ENCODE peak calls at places on chromosomes 16 and 17, in eight cellular contexts. One of them, this sample, is unnamed.

GRCh38 chr16:46730126-46730525 is 18.0 kb downstream of the MYLK3 start:
- DNase-seq in heart left ventricle: no peak
- DNase-seq in stomach: no peak
- DNase-seq in gastrocnemius medialis: no peak
- DNase-seq in body of pancreas: no peak
- DNase-seq in tibial nerve: no peak
- DNase-seq in uterus: no peak
- DNase-seq in transverse colon: no peak
- DNase-seq in this sample: no peak

GRCh38 chr17:65514082-65514481 is 47.4 kb downstream of the AXIN2 start:
- DNase-seq in uterus: no peak
- DNase-seq in transverse colon: no peak
- DNase-seq in heart left ventricle: no peak
- DNase-seq in tibial nerve: no peak
- DNase-seq in gastrocnemius medialis: no peak
- DNase-seq in stomach: no peak
- DNase-seq in body of pancreas: no peak
- DNase-seq in this sample: no peak

GRCh38 chr17:18281815-18282214 is 21.4 kb downstream of the MIEF2 start:
- DNase-seq in tibial nerve: no peak
- DNase-seq in heart left ventricle: no peak
- DNase-seq in stomach: no peak
- DNase-seq in uterus: no peak
- DNase-seq in transverse colon: no peak
- DNase-seq in gastrocnemius medialis: no peak
- DNase-seq in body of pancreas: no peak
- DNase-seq in this sample: no peak

GRCh38 chr17:726331-726919 is 6.0 kb upstream of the TLCD3A start:
- DNase-seq in transverse colon: peak; percentile 42
- DNase-seq in gastrocnemius medialis: no peak
- DNase-seq in uterus: no peak
- DNase-seq in heart left ventricle: no peak
- DNase-seq in body of pancreas: peak; percentile 27
- DNase-seq in tibial nerve: no peak
- DNase-seq in stomach: peak; percentile 62
- DNase-seq in this sample: no peak

GRCh38 chr17:1227917-1228751 is 42.1 kb upstream of the BHLHA9 start:
- DNase-seq in stomach: no peak
- DNase-seq in gastrocnemius medialis: no peak
- DNase-seq in transverse colon: peak; percentile 50
- DNase-seq in uterus: no peak
- DNase-seq in body of pancreas: peak; percentile 20
- DNase-seq in tibial nerve: no peak
- DNase-seq in heart left ventricle: peak; percentile 71
- DNase-seq in this sample: no peak

GRCh38 chr17:48544356-48545021 is 420 bp downstream of the HOXB2 start:
- DNase-seq in uterus: peak; percentile 95
- DNase-seq in gastrocnemius medialis: peak; percentile 36
- DNase-seq in heart left ventricle: peak; percentile 91
- DNase-seq in stomach: peak; percentile 62
- DNase-seq in body of pancreas: peak; percentile 57
- DNase-seq in transverse colon: peak; percentile 81
- DNase-seq in tibial nerve: peak; percentile 19
- DNase-seq in this sample: no peak

GRCh38 chr17:61556224-61557188 is 34.5 kb downstream of the NACA2 start:
- DNase-seq in body of pancreas: no peak
- DNase-seq in heart left ventricle: no peak
- DNase-seq in transverse colon: no peak
- DNase-seq in uterus: no peak
- DNase-seq in tibial nerve: no peak
- DNase-seq in gastrocnemius medialis: no peak
- DNase-seq in stomach: no peak
- DNase-seq in this sample: no peak

GRCh38 chr16:11361751-11362742 is 16.8 kb downstream of the RMI2 start:
- DNase-seq in body of pancreas: no peak
- DNase-seq in transverse colon: no peak
- DNase-seq in stomach: no peak
- DNase-seq in tibial nerve: no peak
- DNase-seq in gastrocnemius medialis: no peak
- DNase-seq in heart left ventricle: no peak
- DNase-seq in uterus: no peak
- DNase-seq in this sample: no peak

GRCh38 chr17:7177210-7177953 is 1.8 kb downstream of the ASGR1 start:
- DNase-seq in body of pancreas: peak; percentile 74
- DNase-seq in heart left ventricle: no peak
- DNase-seq in transverse colon: peak; percentile 71
- DNase-seq in uterus: peak; percentile 66
- DNase-seq in gastrocnemius medialis: peak; percentile 31
- DNase-seq in stomach: peak; percentile 70
- DNase-seq in tibial nerve: peak; percentile 24
- DNase-seq in this sample: peak; percentile 61

GRCh38 chr16:61654962-61655361 is 381.3 kb downstream of the CDH8 start:
- DNase-seq in heart left ventricle: no peak
- DNase-seq in body of pancreas: no peak
- DNase-seq in gastrocnemius medialis: no peak
- DNase-seq in stomach: no peak
- DNase-seq in uterus: no peak
- DNase-seq in transverse colon: no peak
- DNase-seq in tibial nerve: no peak
- DNase-seq in this sample: no peak

GRCh38 chr16:82061861-82062525 is 26.9 kb downstream of the HSD17B2 start:
- DNase-seq in stomach: no peak
- DNase-seq in uterus: no peak
- DNase-seq in body of pancreas: no peak
- DNase-seq in heart left ventricle: no peak
- DNase-seq in gastrocnemius medialis: no peak
- DNase-seq in transverse colon: no peak
- DNase-seq in tibial nerve: no peak
- DNase-seq in this sample: no peak

GRCh38 chr16:64615647-64616280 is 506.1 kb downstream of the CDH11 start:
- DNase-seq in body of pancreas: peak; percentile 13
- DNase-seq in uterus: no peak
- DNase-seq in heart left ventricle: peak; percentile 47
- DNase-seq in tibial nerve: no peak
- DNase-seq in gastrocnemius medialis: no peak
- DNase-seq in transverse colon: no peak
- DNase-seq in stomach: no peak
- DNase-seq in this sample: no peak

GRCh38 chr17:7824021-7824924 is 9.7 kb upstream of the KDM6B start:
- DNase-seq in body of pancreas: no peak
- DNase-seq in tibial nerve: no peak
- DNase-seq in uterus: no peak
- DNase-seq in stomach: no peak
- DNase-seq in gastrocnemius medialis: no peak
- DNase-seq in transverse colon: no peak
- DNase-seq in heart left ventricle: no peak
- DNase-seq in this sample: no peak

GRCh38 chr17:20218231-20218630 is 209.1 kb downstream of the SPECC1 start:
- DNase-seq in transverse colon: no peak
- DNase-seq in tibial nerve: no peak
- DNase-seq in gastrocnemius medialis: no peak
- DNase-seq in heart left ventricle: no peak
- DNase-seq in stomach: no peak
- DNase-seq in body of pancreas: no peak
- DNase-seq in uterus: no peak
- DNase-seq in this sample: no peak

GRCh38 chr17:41026668-41027471 is at the start of gene KRTAP1-5:
- DNase-seq in transverse colon: no peak
- DNase-seq in heart left ventricle: peak; percentile 51
- DNase-seq in body of pancreas: peak; percentile 39
- DNase-seq in gastrocnemius medialis: no peak
- DNase-seq in uterus: no peak
- DNase-seq in tibial nerve: no peak
- DNase-seq in stomach: no peak
- DNase-seq in this sample: no peak

GRCh38 chr16:50671644-50672260 is 9.4 kb downstream of the SNX20 start:
- DNase-seq in tibial nerve: no peak
- DNase-seq in transverse colon: no peak
- DNase-seq in uterus: no peak
- DNase-seq in heart left ventricle: no peak
- DNase-seq in gastrocnemius medialis: no peak
- DNase-seq in body of pancreas: no peak
- DNase-seq in stomach: no peak
- DNase-seq in this sample: no peak

GRCh38 chr16:61823326-61823725 is 212.9 kb downstream of the CDH8 start:
- DNase-seq in stomach: no peak
- DNase-seq in gastrocnemius medialis: no peak
- DNase-seq in tibial nerve: no peak
- DNase-seq in heart left ventricle: no peak
- DNase-seq in uterus: no peak
- DNase-seq in body of pancreas: no peak
- DNase-seq in transverse colon: no peak
- DNase-seq in this sample: no peak

GRCh38 chr16:27498426-27498825 is 51.3 kb downstream of the GTF3C1 start:
- DNase-seq in heart left ventricle: no peak
- DNase-seq in transverse colon: no peak
- DNase-seq in uterus: no peak
- DNase-seq in tibial nerve: no peak
- DNase-seq in gastrocnemius medialis: no peak
- DNase-seq in stomach: no peak
- DNase-seq in body of pancreas: no peak
- DNase-seq in this sample: no peak

GRCh38 chr17:7631398-7632380 is 1.8 kb downstream of the SHBG start:
- DNase-seq in body of pancreas: no peak
- DNase-seq in heart left ventricle: no peak
- DNase-seq in transverse colon: no peak
- DNase-seq in gastrocnemius medialis: no peak
- DNase-seq in stomach: no peak
- DNase-seq in uterus: no peak
- DNase-seq in tibial nerve: no peak
- DNase-seq in this sample: no peak

GRCh38 chr17:74935585-74936469 is at the start of gene OTOP3:
- DNase-seq in tibial nerve: no peak
- DNase-seq in stomach: no peak
- DNase-seq in gastrocnemius medialis: no peak
- DNase-seq in body of pancreas: no peak
- DNase-seq in uterus: no peak
- DNase-seq in heart left ventricle: peak; percentile 40
- DNase-seq in transverse colon: no peak
- DNase-seq in this sample: no peak

DNA sequence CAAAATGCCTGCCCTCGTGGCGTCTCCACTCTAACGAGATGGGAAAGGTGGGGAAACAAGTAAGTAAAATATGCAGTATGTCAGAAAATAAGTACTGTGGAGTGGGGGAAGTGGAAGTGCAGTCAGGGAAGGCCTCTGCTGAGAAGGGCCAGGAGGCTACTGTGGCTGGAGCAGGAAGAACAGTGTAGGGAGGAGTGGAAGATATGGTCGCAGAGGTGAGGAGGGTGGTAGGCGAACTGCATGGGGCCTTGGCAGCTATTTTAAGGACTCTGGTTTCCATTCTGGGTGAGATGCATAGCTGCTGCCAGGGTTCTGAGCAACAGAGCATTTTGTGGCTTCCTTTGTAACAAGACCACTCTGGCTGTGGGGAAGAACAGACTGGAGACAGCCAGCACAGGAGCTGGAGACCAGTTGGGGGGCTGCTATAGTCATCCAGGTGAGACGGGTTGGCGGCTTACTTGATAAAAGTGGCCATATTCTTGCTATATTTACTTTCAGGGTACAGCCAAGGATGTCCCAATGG is 42.7 kb downstream of the CYTH1 start:
- DNase-seq in stomach: no peak
- DNase-seq in tibial nerve: no peak
- DNase-seq in body of pancreas: no peak
- DNase-seq in heart left ventricle: no peak
- DNase-seq in transverse colon: no peak
- DNase-seq in gastrocnemius medialis: no peak
- DNase-seq in uterus: no peak
- DNase-seq in this sample: no peak
- H3K27ac ChIP-seq in stomach: no peak overlapping the region
- H3K27ac ChIP-seq in tibial nerve: no peak overlapping the region
- H3K27ac ChIP-seq in body of pancreas: no peak overlapping the region
- H3K27ac ChIP-seq in heart left ventricle: peak overlapping the region; percentile 21
- H3K27ac ChIP-seq in transverse colon: no peak overlapping the region
- H3K27ac ChIP-seq in gastrocnemius medialis: peak overlapping the region; percentile 83
- H3K27ac ChIP-seq in uterus: no peak overlapping the region
- H3K27ac ChIP-seq in this sample: no peak overlapping the region

GRCh38 chr17:64148017-64148631 is 18.2 kb upstream of the ERN1 start:
- DNase-seq in stomach: no peak
- DNase-seq in uterus: no peak
- DNase-seq in gastrocnemius medialis: no peak
- DNase-seq in tibial nerve: no peak
- DNase-seq in body of pancreas: no peak
- DNase-seq in heart left ventricle: no peak
- DNase-seq in transverse colon: no peak
- DNase-seq in this sample: no peak

GRCh38 chr17:64145460-64145750 is 15.5 kb upstream of the ERN1 start:
- DNase-seq in heart left ventricle: no peak
- DNase-seq in transverse colon: no peak
- DNase-seq in stomach: no peak
- DNase-seq in tibial nerve: no peak
- DNase-seq in gastrocnemius medialis: no peak
- DNase-seq in body of pancreas: no peak
- DNase-seq in uterus: no peak
- DNase-seq in this sample: no peak

GRCh38 chr17:64145751-64146417 is 15.9 kb upstream of the ERN1 start:
- DNase-seq in body of pancreas: peak; percentile 99
- DNase-seq in gastrocnemius medialis: peak; percentile 99
- DNase-seq in uterus: peak; percentile 96
- DNase-seq in heart left ventricle: peak; percentile 96
- DNase-seq in stomach: peak; percentile 97
- DNase-seq in transverse colon: peak; percentile 97
- DNase-seq in tibial nerve: peak; percentile 97
- DNase-seq in this sample: peak; percentile 97

GRCh38 chr17:64147110-64148016 is 17.4 kb upstream of the ERN1 start:
- DNase-seq in tibial nerve: no peak
- DNase-seq in stomach: no peak
- DNase-seq in uterus: no peak
- DNase-seq in gastrocnemius medialis: no peak
- DNase-seq in transverse colon: no peak
- DNase-seq in body of pancreas: no peak
- DNase-seq in heart left ventricle: no peak
- DNase-seq in this sample: no peak

GRCh38 chr17:64146418-64147109 is 16.6 kb upstream of the ERN1 start:
- DNase-seq in gastrocnemius medialis: peak; percentile 79
- DNase-seq in body of pancreas: peak; percentile 75
- DNase-seq in stomach: peak; percentile 65
- DNase-seq in uterus: no peak
- DNase-seq in transverse colon: peak; percentile 60
- DNase-seq in tibial nerve: peak; percentile 47
- DNase-seq in heart left ventricle: peak; percentile 76
- DNase-seq in this sample: peak; percentile 79
- TF ChIP-seq POLR2A in gastrocnemius medialis: no peak
- TF ChIP-seq POLR2A in body of pancreas: no peak
- TF ChIP-seq POLR2A in stomach: no peak
- TF ChIP-seq POLR2A in uterus: no peak
- TF ChIP-seq POLR2A in transverse colon: no peak
- TF ChIP-seq POLR2A in tibial nerve: no peak
- TF ChIP-seq POLR2A in heart left ventricle: no peak
- TF ChIP-seq POLR2A in this sample: no peak

GRCh38 chr16:23505180-23505665 is 5.1 kb downstream of the GGA2 start:
- DNase-seq in heart left ventricle: no peak
- DNase-seq in gastrocnemius medialis: no peak
- DNase-seq in uterus: no peak
- DNase-seq in body of pancreas: no peak
- DNase-seq in transverse colon: no peak
- DNase-seq in tibial nerve: no peak
- DNase-seq in stomach: no peak
- DNase-seq in this sample: no peak
- H3K4me1 ChIP-seq in heart left ventricle: peaks cover 34% of the 10 kb centered on the region
- H3K4me1 ChIP-seq in gastrocnemius medialis: peaks cover 31% of the 10 kb centered on the region
- H3K4me1 ChIP-seq in uterus: no peaks in the 10 kb centered on the region
- H3K4me1 ChIP-seq in body of pancreas: peaks cover 80% of the 10 kb centered on the region
- H3K4me1 ChIP-seq in transverse colon: peaks cover 32% of the 10 kb centered on the region
- H3K4me1 ChIP-seq in tibial nerve: no peaks in the 10 kb centered on the region
- H3K4me1 ChIP-seq in stomach: peaks cover 80% of the 10 kb centered on the region
- H3K4me1 ChIP-seq in this sample: peaks cover 48% of the 10 kb centered on the region

GRCh38 chr16:87490091-87490798 is 2.6 kb downstream of the ZCCHC14 start:
- DNase-seq in gastrocnemius medialis: no peak
- DNase-seq in uterus: no peak
- DNase-seq in tibial nerve: no peak
- DNase-seq in stomach: no peak
- DNase-seq in heart left ventricle: no peak
- DNase-seq in body of pancreas: no peak
- DNase-seq in transverse colon: no peak
- DNase-seq in this sample: no peak
- H3K27ac ChIP-seq in gastrocnemius medialis: peak overlapping the region; percentile 75
- H3K27ac ChIP-seq in uterus: no peak overlapping the region
- H3K27ac ChIP-seq in tibial nerve: peak overlapping the region; percentile 77
- H3K27ac ChIP-seq in stomach: peak overlapping the region; percentile 64
- H3K27ac ChIP-seq in heart left ventricle: no peak overlapping the region
- H3K27ac ChIP-seq in body of pancreas: peak overlapping the region; percentile 44
- H3K27ac ChIP-seq in transverse colon: peak overlapping the region; percentile 67
- H3K27ac ChIP-seq in this sample: no peak overlapping the region